ENCODE peak calls at places on chromosomes 6 and 20, in eight cellular contexts. N is cardiac fibroblast; H is putamen; A is AG08395; M is anterior cingulate cortex; W is stimulated activated CD4-positive, alpha-beta T cell treated with anti-CD3 and anti-CD28 coated beads, Interleukin-1b, Interleukin-23, amount 100 ng/mL, for 1 hour; C is AG10803; L is HTR-8/SVneo. V is an unnamed sample.

GRCh38 chr20:33773412-33774089 is 37.6 kb upstream of the CHMP4B start:
- DNase-seq in M (no peak), C (no peak), A (no peak), N (no peak), W (no peak), L (no peak), H (no peak), V (no peak)

GRCh38 chr6:1708820-1709612 is 99.3 kb downstream of the FOXC1 start:
- DNase-seq in L (no peak), M (no peak), C (no peak), W (no peak), N (no peak), H (no peak), A (no peak), V (no peak)

GRCh38 chr6:109073344-109074235 is 21.1 kb downstream of the SESN1 start:
- DNase-seq in C (peak), H (peak), A (peak), W (no peak), M (peak), N (peak), L (peak), V (no peak)

GRCh38 chr6:116682334-116682712 is 1.3 kb downstream of the KPNA5 start:
- DNase-seq in C (peak), H (peak), M (no peak), N (peak), W (no peak), A (peak), L (no peak), V (no peak)

GRCh38 chr6:105711216-105711615 is 308.3 kb upstream of the PREP start:
- DNase-seq in L (no peak), N (peak), M (no peak), A (peak), H (no peak), C (peak), W (no peak), V (no peak)

GRCh38 chr6:128455959-128456358 is 64.4 kb downstream of the PTPRK start:
- DNase-seq in L (no peak), W (no peak), N (no peak), H (no peak), M (no peak), A (no peak), C (no peak), V (no peak)

GRCh38 chr20:37519508-37520416 is 1.3 kb upstream of the NNAT start:
- DNase-seq in C (no peak), W (no peak), M (no peak), N (no peak), A (no peak), H (no peak), L (no peak), V (no peak)

GRCh38 chr20:9100721-9101120 is 31.8 kb downstream of the PLCB4 start:
- DNase-seq in M (no peak), A (no peak), L (no peak), H (no peak), N (no peak), C (no peak), W (no peak), V (no peak)

GRCh38 chr6:169156108-169156821 is 97.4 kb downstream of the THBS2 start:
- DNase-seq in L (no peak), M (no peak), W (no peak), A (no peak), H (no peak), N (peak), C (peak), V (no peak)

GRCh38 chr6:135182120-135182992 is 1.2 kb downstream of the MYB start:
- DNase-seq in L (peak), H (no peak), M (no peak), W (no peak), N (peak), C (no peak), A (no peak), V (no peak)

GRCh38 chr6:26183581-26184408 is 96.6 kb downstream of the HFE start:
- DNase-seq in M (peak), H (peak), W (no peak), C (peak), A (peak), L (no peak), N (peak), V (no peak)

V was measured in HS-5.